ENCODE peak calls at places on chromosomes 6 and 20, in six cellular contexts. O is HepG2; K is AG09309; D is uterus; P is neural progenitor cell; V is CD4-positive, CD25-positive, alpha-beta regulatory T cell. N is an unnamed sample.

GRCh38 chr20:8335796-8336195 is 203.7 kb downstream of the PLCB1 start:
- DNase-seq in K (no peak), D (no peak), V (no peak), P (no peak), O (no peak), N (no peak)

GRCh38 chr20:61321481-61321880 is 69.4 kb downstream of the CDH4 start:
- DNase-seq in K (no peak), D (no peak), O (no peak), V (no peak), P (no peak), N (no peak)

GRCh38 chr6:74409447-74409846 is 713.4 kb downstream of the CD109 start:
- DNase-seq in O (peak), K (peak), D (no peak), P (peak), V (no peak), N (no peak)

GRCh38 chr20:8209061-8209460 is 77.0 kb downstream of the PLCB1 start:
- DNase-seq in K (no peak), P (peak), D (no peak), V (no peak), O (no peak), N (no peak)

GRCh38 chr6:138719011-138719635 is 54.4 kb upstream of the CCDC28A start:
- DNase-seq in D (no peak), O (no peak), K (no peak), P (no peak), V (no peak), N (no peak)

GRCh38 chr6:43806041-43806757 is 36.2 kb downstream of the VEGFA start:
- DNase-seq in P (no peak), D (no peak), O (peak), V (no peak), K (no peak), N (peak)

GRCh38 chr20:35436175-35436568 is 1.9 kb downstream of the GDF5 start:
- DNase-seq in O (no peak), P (peak), K (no peak), V (no peak), D (no peak), N (no peak)

GRCh38 chr6:28078836-28079235 is 1.5 kb upstream of the ZNF165 start:
- DNase-seq in D (no peak), K (no peak), V (no peak), O (no peak), P (no peak), N (no peak)

GRCh38 chr6:109788687-109789086 is 97.6 kb downstream of the FIG4 start:
- DNase-seq in D (no peak), K (no peak), O (no peak), V (no peak), P (no peak), N (no peak)

GRCh38 chr6:82836022-82836575 is 229.5 kb downstream of the UBE3D start:
- DNase-seq in P (no peak), K (no peak), O (no peak), V (no peak), D (no peak), N (no peak)

GRCh38 chr6:144341831-144342527 is 56.8 kb downstream of the UTRN start:
- DNase-seq in P (no peak), O (peak), K (no peak), D (no peak), V (no peak), N (peak)

GRCh38 chr6:47787620-47788497 is 6.0 kb downstream of the OPN5 start:
- DNase-seq in D (peak), O (peak), V (peak), P (peak), K (peak), N (peak)

GRCh38 chr6:52929321-52930164 is 20.0 kb upstream of the GSTA3 start:
- DNase-seq in V (no peak), K (peak), O (peak), D (no peak), P (no peak), N (no peak)

DNA sequence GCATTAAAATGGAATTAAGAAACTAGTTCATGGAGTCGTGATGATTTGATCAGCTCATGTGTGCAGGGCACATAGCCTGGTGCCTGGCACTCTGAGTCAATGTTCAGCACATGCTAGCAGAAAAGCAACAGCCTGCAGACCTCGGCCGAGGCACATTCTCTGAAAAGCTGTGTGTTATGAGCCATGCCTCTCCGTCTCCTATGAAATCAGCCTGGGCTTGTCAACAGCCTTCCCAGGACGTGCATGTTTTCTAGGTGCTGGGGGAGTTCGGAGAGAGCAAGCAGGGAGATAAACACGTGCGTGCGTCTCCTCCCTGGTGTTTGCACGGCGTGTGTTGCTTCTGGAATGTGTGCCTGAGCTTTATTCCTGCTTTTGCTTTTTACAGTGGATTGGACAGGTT is 207.8 kb upstream of the KCNG1 start:
- DNase-seq in K (no peak), O (no peak), V (no peak), P (no peak), D (no peak), N (no peak)
- H3K4me3 ChIP-seq in K (no peak), O (no peak), V (no peak), P (no peak), D (no peak), N (no peak)

GRCh38 chr6:151616600-151616999 is 122.8 kb downstream of the CCDC170 start:
- DNase-seq in O (no peak), V (no peak), K (no peak), D (no peak), P (no peak), N (no peak)

GRCh38 chr6:151624071-151624470 is 130.3 kb downstream of the CCDC170 start:
- DNase-seq in O (no peak), D (no peak), K (no peak), V (no peak), P (no peak), N (no peak)

GRCh38 chr6:151618717-151619116 is 124.9 kb downstream of the CCDC170 start:
- DNase-seq in K (no peak), P (no peak), D (no peak), O (no peak), V (no peak), N (no peak)

GRCh38 chr6:151617539-151617938 is 123.7 kb downstream of the CCDC170 start:
- DNase-seq in P (no peak), K (no peak), V (no peak), D (no peak), O (no peak), N (no peak)

GRCh38 chr6:151620179-151620578 is 126.4 kb downstream of the CCDC170 start:
- DNase-seq in D (no peak), V (no peak), K (no peak), P (no peak), O (no peak), N (no peak)
- H3K4me3 ChIP-seq in D (no peak), V (no peak), K (no peak), P (no peak), O (no peak), N (no peak)

GRCh38 chr6:156952401-156952800 is 175.2 kb downstream of the ARID1B start:
- DNase-seq in K (no peak), V (no peak), P (no peak), D (no peak), O (no peak), N (no peak)

GRCh38 chr6:156953125-156953477 is 175.9 kb downstream of the ARID1B start:
- DNase-seq in K (no peak), D (no peak), O (no peak), P (no peak), V (no peak), N (no peak)

GRCh38 chr6:156954191-156954590 is 177.0 kb downstream of the ARID1B start:
- DNase-seq in P (no peak), K (no peak), O (no peak), D (no peak), V (no peak), N (no peak)

GRCh38 chr6:156954781-156955180 is 177.6 kb downstream of the ARID1B start:
- DNase-seq in P (no peak), K (no peak), V (no peak), O (no peak), D (no peak), N (no peak)

GRCh38 chr6:156953478-156954146 is 176.4 kb downstream of the ARID1B start:
- DNase-seq in O (peak), D (no peak), V (peak), P (peak), K (peak), N (no peak)
- H3K4me3 ChIP-seq in O (no peak), D (no peak), V (peak), P (no peak), K (no peak), N (no peak)

DNA sequence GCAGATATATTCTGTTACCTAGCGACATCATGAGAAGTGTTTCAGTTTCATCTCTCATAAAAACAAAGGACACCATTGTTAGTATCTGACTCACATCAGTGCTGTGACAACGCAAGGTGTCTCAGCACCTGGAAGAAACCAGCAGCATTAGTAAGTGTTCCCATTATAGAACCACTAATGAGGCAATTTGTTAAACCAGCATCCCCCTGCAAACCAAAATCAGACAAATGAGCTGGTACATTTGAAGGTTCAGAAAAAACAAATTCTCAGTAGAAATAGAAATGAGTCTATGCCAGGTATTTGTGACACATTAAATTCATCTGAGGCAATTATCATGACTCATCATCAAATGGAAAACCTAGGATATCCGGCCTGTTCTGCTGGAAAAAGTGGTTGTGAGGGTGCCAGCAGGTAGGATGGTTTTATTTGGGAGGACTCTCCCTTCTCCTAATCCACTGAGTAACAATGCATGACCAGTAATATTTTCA is 151.7 kb downstream of the TMEM200A start:
- DNase-seq in V (no peak), O (no peak), D (no peak), P (no peak), K (no peak), N (no peak)
- H3K4me3 ChIP-seq in V (no peak), O (no peak), D (no peak), P (no peak), K (no peak), N (no peak)

GRCh38 chr6:32095338-32096086 is 13.6 kb downstream of the TNXB start:
- DNase-seq in K (no peak), D (no peak), O (no peak), P (no peak), V (no peak), N (no peak)
- H3K4me3 ChIP-seq in K (no peak), D (no peak), O (no peak), P (no peak), V (no peak), N (no peak)

GRCh38 chr6:1686117-1687098 is 76.7 kb downstream of the FOXC1 start:
- DNase-seq in P (no peak), V (no peak), K (peak), D (no peak), O (no peak), N (no peak)
- H3K4me3 ChIP-seq in P (no peak), V (no peak), K (no peak), D (no peak), O (no peak), N (no peak)

DNA sequence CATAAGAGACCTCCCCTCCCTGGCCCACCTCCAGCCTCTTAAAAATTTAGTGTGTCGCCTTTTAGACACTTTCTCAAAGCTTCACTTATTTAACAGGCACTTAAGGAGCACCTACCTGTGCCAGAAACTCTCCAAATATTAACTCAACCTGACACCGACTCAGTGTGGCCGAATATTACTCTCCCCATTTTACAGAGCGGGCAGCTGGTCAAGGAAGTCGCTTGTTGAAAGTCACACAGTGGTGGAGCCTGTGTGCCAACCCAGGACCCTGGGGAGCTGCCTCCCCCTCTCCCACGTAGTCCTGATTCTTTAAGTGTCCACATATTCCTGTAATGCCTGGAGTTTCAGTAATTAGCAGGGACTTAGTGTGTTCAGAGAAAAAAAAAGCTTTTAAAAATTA is 1.0 kb upstream of the PMEPA1 start:
- DNase-seq in V (no peak), P (no peak), D (no peak), O (no peak), K (no peak), N (no peak)
- H3K4me3 ChIP-seq in V (peak), P (peak), D (peak), O (no peak), K (peak), N (no peak)